ENCODE peak calls at places on chromosomes 4 and X, in nine cellular contexts. One of them, this sample, is unnamed.

GRCh38 chr4:71765349-71765748 is 18.5 kb downstream of the GC start:
- DNase-seq in PC-9: no peak
- DNase-seq in breast epithelium: no peak
- DNase-seq in testis: no peak
- DNase-seq in mammary epithelial cell: peak; percentile 3
- DNase-seq in left ventricle myocardium inferior: no peak
- DNase-seq in dorsolateral prefrontal cortex: no peak
- DNase-seq in transverse colon: no peak
- DNase-seq in thoracic aorta: no peak
- DNase-seq in this sample: no peak

GRCh38 chr4:8069102-8069752 is 89.4 kb downstream of the ABLIM2 start:
- DNase-seq in PC-9: no peak
- DNase-seq in breast epithelium: no peak
- DNase-seq in testis: no peak
- DNase-seq in mammary epithelial cell: no peak
- DNase-seq in left ventricle myocardium inferior: no peak
- DNase-seq in dorsolateral prefrontal cortex: no peak
- DNase-seq in transverse colon: no peak
- DNase-seq in thoracic aorta: no peak
- DNase-seq in this sample: no peak

GRCh38 chr4:83036991-83037390 is 2.0 kb downstream of the COPS4 start:
- DNase-seq in PC-9: no peak
- DNase-seq in breast epithelium: no peak
- DNase-seq in testis: no peak
- DNase-seq in mammary epithelial cell: no peak
- DNase-seq in left ventricle myocardium inferior: no peak
- DNase-seq in dorsolateral prefrontal cortex: no peak
- DNase-seq in transverse colon: no peak
- DNase-seq in thoracic aorta: no peak
- DNase-seq in this sample: no peak

GRCh38 chr4:27189683-27190082 is 329.0 kb downstream of the STIM2 start:
- DNase-seq in PC-9: no peak
- DNase-seq in breast epithelium: no peak
- DNase-seq in testis: peak; percentile 49
- DNase-seq in mammary epithelial cell: no peak
- DNase-seq in left ventricle myocardium inferior: no peak
- DNase-seq in dorsolateral prefrontal cortex: no peak
- DNase-seq in transverse colon: no peak
- DNase-seq in thoracic aorta: no peak
- DNase-seq in this sample: no peak

GRCh38 chrX:1178580-1179057 is 33.8 kb downstream of the CRLF2 start:
- DNase-seq in PC-9: no peak
- DNase-seq in breast epithelium: no peak
- DNase-seq in testis: no peak
- DNase-seq in mammary epithelial cell: peak; percentile 59
- DNase-seq in left ventricle myocardium inferior: no peak
- DNase-seq in dorsolateral prefrontal cortex: no peak
- DNase-seq in transverse colon: no peak
- DNase-seq in thoracic aorta: no peak
- DNase-seq in this sample: no peak

GRCh38 chr4:86587016-86587713 is 7.0 kb upstream of the PTPN13 start:
- DNase-seq in PC-9: no peak
- DNase-seq in breast epithelium: no peak
- DNase-seq in testis: no peak
- DNase-seq in mammary epithelial cell: no peak
- DNase-seq in left ventricle myocardium inferior: no peak
- DNase-seq in dorsolateral prefrontal cortex: no peak
- DNase-seq in transverse colon: no peak
- DNase-seq in thoracic aorta: no peak
- DNase-seq in this sample: no peak

GRCh38 chr4:4776934-4777333 is 82.5 kb upstream of the MSX1 start:
- DNase-seq in PC-9: no peak
- DNase-seq in breast epithelium: no peak
- DNase-seq in testis: no peak
- DNase-seq in mammary epithelial cell: no peak
- DNase-seq in left ventricle myocardium inferior: no peak
- DNase-seq in dorsolateral prefrontal cortex: no peak
- DNase-seq in transverse colon: no peak
- DNase-seq in thoracic aorta: no peak
- DNase-seq in this sample: no peak

GRCh38 chr4:16663722-16664121 is 234.7 kb downstream of the LDB2 start:
- DNase-seq in PC-9: no peak
- DNase-seq in breast epithelium: no peak
- DNase-seq in testis: no peak
- DNase-seq in mammary epithelial cell: no peak
- DNase-seq in left ventricle myocardium inferior: no peak
- DNase-seq in dorsolateral prefrontal cortex: no peak
- DNase-seq in transverse colon: no peak
- DNase-seq in thoracic aorta: no peak
- DNase-seq in this sample: peak; percentile 40

GRCh38 chr4:72302981-72303704 is 265.9 kb downstream of the ADAMTS3 start:
- DNase-seq in PC-9: peak; percentile 6
- DNase-seq in breast epithelium: no peak
- DNase-seq in testis: peak; percentile 48
- DNase-seq in mammary epithelial cell: peak; percentile 29
- DNase-seq in left ventricle myocardium inferior: no peak
- DNase-seq in dorsolateral prefrontal cortex: no peak
- DNase-seq in transverse colon: peak; percentile 13
- DNase-seq in thoracic aorta: no peak
- DNase-seq in this sample: peak; percentile 49

GRCh38 chr4:142530724-142531123 is 315.4 kb downstream of the INPP4B start:
- DNase-seq in PC-9: no peak
- DNase-seq in breast epithelium: no peak
- DNase-seq in testis: no peak
- DNase-seq in mammary epithelial cell: no peak
- DNase-seq in left ventricle myocardium inferior: no peak
- DNase-seq in dorsolateral prefrontal cortex: no peak
- DNase-seq in transverse colon: no peak
- DNase-seq in thoracic aorta: no peak
- DNase-seq in this sample: no peak

GRCh38 chrX:127888767-127889166 is 163.4 kb downstream of the ACTRT1 start:
- DNase-seq in PC-9: no peak
- DNase-seq in breast epithelium: no peak
- DNase-seq in testis: no peak
- DNase-seq in mammary epithelial cell: no peak
- DNase-seq in left ventricle myocardium inferior: no peak
- DNase-seq in dorsolateral prefrontal cortex: no peak
- DNase-seq in transverse colon: no peak
- DNase-seq in thoracic aorta: no peak
- DNase-seq in this sample: no peak

GRCh38 chr4:17098946-17099345 is 200.5 kb upstream of the LDB2 start:
- DNase-seq in PC-9: no peak
- DNase-seq in breast epithelium: no peak
- DNase-seq in testis: no peak
- DNase-seq in mammary epithelial cell: no peak
- DNase-seq in left ventricle myocardium inferior: no peak
- DNase-seq in dorsolateral prefrontal cortex: no peak
- DNase-seq in transverse colon: no peak
- DNase-seq in thoracic aorta: no peak
- DNase-seq in this sample: no peak

DNA sequence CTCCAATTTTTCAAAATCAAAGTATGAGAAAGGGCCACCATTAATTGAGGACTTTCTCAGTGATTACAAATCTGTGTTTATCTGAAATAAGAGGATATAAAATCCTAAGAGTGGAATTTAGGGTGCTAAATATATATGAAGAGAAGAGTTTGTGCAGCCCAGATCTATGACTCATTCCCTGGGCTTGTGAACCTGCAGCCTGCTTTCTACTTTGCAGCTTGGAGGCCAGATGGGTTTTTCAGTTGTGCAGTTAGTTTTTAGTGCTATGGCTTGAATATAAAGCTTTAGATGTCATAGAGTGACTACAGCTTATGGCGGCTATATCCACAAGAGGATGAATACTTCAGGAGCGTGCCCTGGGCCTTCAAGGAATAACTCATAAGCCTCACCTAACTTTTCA is 1391.1 kb downstream of the FSTL5 start:
- DNase-seq in PC-9: no peak
- DNase-seq in breast epithelium: no peak
- DNase-seq in testis: no peak
- DNase-seq in mammary epithelial cell: no peak
- DNase-seq in left ventricle myocardium inferior: no peak
- DNase-seq in dorsolateral prefrontal cortex: no peak
- DNase-seq in transverse colon: no peak
- DNase-seq in thoracic aorta: no peak
- DNase-seq in this sample: no peak
- H3K4me3 ChIP-seq in PC-9: no peak overlapping the region
- H3K4me3 ChIP-seq in breast epithelium: no peak overlapping the region
- H3K4me3 ChIP-seq in testis: no peak overlapping the region
- H3K4me3 ChIP-seq in mammary epithelial cell: no peak overlapping the region
- H3K4me3 ChIP-seq in left ventricle myocardium inferior: no peak overlapping the region
- H3K4me3 ChIP-seq in dorsolateral prefrontal cortex: no peak overlapping the region
- H3K4me3 ChIP-seq in transverse colon: no peak overlapping the region
- H3K4me3 ChIP-seq in thoracic aorta: no peak overlapping the region
- H3K4me3 ChIP-seq in this sample: no peak overlapping the region

DNA sequence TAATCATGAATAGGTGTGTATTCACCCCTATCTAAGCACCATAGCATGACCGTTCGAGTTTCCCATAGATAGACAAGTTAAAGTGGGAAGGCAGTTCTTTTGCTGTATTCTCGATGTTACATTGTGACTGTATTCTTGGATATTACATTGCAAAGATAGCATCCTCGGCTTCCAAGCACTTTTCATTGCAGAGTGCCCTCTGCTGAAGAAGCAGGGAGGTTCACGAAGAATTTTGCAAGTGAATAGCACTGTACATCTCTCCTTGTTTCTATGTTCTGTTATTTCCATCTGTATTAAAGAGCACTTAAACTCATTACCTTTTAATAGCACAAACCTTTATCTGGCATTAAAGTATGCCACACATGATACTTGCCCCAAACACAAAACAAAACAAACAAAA is 426.7 kb upstream of the ARX start:
- DNase-seq in PC-9: no peak
- DNase-seq in breast epithelium: no peak
- DNase-seq in testis: peak; percentile 13
- DNase-seq in mammary epithelial cell: no peak
- DNase-seq in left ventricle myocardium inferior: no peak
- DNase-seq in dorsolateral prefrontal cortex: no peak
- DNase-seq in transverse colon: no peak
- DNase-seq in thoracic aorta: no peak
- DNase-seq in this sample: no peak
- TF ChIP-seq CTCF in PC-9: peak; percentile 26
- TF ChIP-seq CTCF in breast epithelium: no peak
- TF ChIP-seq CTCF in testis: no peak
- TF ChIP-seq CTCF in mammary epithelial cell: no peak
- TF ChIP-seq CTCF in left ventricle myocardium inferior: no peak
- TF ChIP-seq CTCF in dorsolateral prefrontal cortex: no peak
- TF ChIP-seq CTCF in transverse colon: no peak
- TF ChIP-seq CTCF in thoracic aorta: no peak
- TF ChIP-seq CTCF in this sample: no peak

GRCh38 chrX:30576881-30577280 is 685 bp downstream of the TASL start:
- DNase-seq in PC-9: no peak
- DNase-seq in breast epithelium: no peak
- DNase-seq in testis: no peak
- DNase-seq in mammary epithelial cell: no peak
- DNase-seq in left ventricle myocardium inferior: no peak
- DNase-seq in dorsolateral prefrontal cortex: no peak
- DNase-seq in transverse colon: no peak
- DNase-seq in thoracic aorta: no peak
- DNase-seq in this sample: no peak
- H3K4me3 ChIP-seq in PC-9: no peak overlapping the region
- H3K4me3 ChIP-seq in breast epithelium: no peak overlapping the region
- H3K4me3 ChIP-seq in testis: no peak overlapping the region
- H3K4me3 ChIP-seq in mammary epithelial cell: no peak overlapping the region
- H3K4me3 ChIP-seq in left ventricle myocardium inferior: no peak overlapping the region
- H3K4me3 ChIP-seq in dorsolateral prefrontal cortex: no peak overlapping the region
- H3K4me3 ChIP-seq in transverse colon: no peak overlapping the region
- H3K4me3 ChIP-seq in thoracic aorta: peak overlapping the region; percentile 38
- H3K4me3 ChIP-seq in this sample: no peak overlapping the region

GRCh38 chr4:67291639-67292038 is 253.7 kb downstream of the CENPC start:
- DNase-seq in PC-9: no peak
- DNase-seq in breast epithelium: no peak
- DNase-seq in testis: no peak
- DNase-seq in mammary epithelial cell: no peak
- DNase-seq in left ventricle myocardium inferior: no peak
- DNase-seq in dorsolateral prefrontal cortex: no peak
- DNase-seq in transverse colon: no peak
- DNase-seq in thoracic aorta: no peak
- DNase-seq in this sample: no peak

GRCh38 chr4:67292649-67293048 is 252.7 kb downstream of the CENPC start:
- DNase-seq in PC-9: no peak
- DNase-seq in breast epithelium: no peak
- DNase-seq in testis: no peak
- DNase-seq in mammary epithelial cell: no peak
- DNase-seq in left ventricle myocardium inferior: no peak
- DNase-seq in dorsolateral prefrontal cortex: no peak
- DNase-seq in transverse colon: no peak
- DNase-seq in thoracic aorta: no peak
- DNase-seq in this sample: peak; percentile 8

GRCh38 chr4:67286724-67287123 is 258.6 kb downstream of the CENPC start:
- DNase-seq in PC-9: no peak
- DNase-seq in breast epithelium: no peak
- DNase-seq in testis: no peak
- DNase-seq in mammary epithelial cell: no peak
- DNase-seq in left ventricle myocardium inferior: no peak
- DNase-seq in dorsolateral prefrontal cortex: no peak
- DNase-seq in transverse colon: no peak
- DNase-seq in thoracic aorta: no peak
- DNase-seq in this sample: no peak

GRCh38 chr4:67292045-67292444 is 253.3 kb downstream of the CENPC start:
- DNase-seq in PC-9: no peak
- DNase-seq in breast epithelium: no peak
- DNase-seq in testis: no peak
- DNase-seq in mammary epithelial cell: no peak
- DNase-seq in left ventricle myocardium inferior: no peak
- DNase-seq in dorsolateral prefrontal cortex: no peak
- DNase-seq in transverse colon: no peak
- DNase-seq in thoracic aorta: no peak
- DNase-seq in this sample: no peak

DNA sequence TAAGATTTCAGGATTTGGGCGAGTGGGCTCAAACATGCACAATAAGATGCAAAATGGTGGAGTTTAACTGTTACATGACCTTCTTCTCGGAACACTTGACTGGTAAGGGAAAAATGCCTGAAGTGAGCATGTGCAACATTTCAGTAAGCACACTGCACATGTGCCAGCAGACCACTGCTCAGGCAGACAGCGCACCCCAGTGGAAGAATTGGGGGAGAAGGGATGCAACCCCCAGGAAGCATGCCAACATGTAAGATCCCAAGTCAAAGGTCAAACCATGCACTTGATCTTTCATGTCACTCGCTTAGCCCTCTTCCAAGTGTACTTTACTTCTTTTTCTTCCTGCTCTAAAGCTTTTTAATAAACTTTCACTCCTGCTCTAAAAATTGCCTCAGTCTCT is 256.3 kb downstream of the CENPC start:
- DNase-seq in PC-9: peak; percentile 5
- DNase-seq in breast epithelium: no peak
- DNase-seq in testis: no peak
- DNase-seq in mammary epithelial cell: no peak
- DNase-seq in left ventricle myocardium inferior: no peak
- DNase-seq in dorsolateral prefrontal cortex: no peak
- DNase-seq in transverse colon: no peak
- DNase-seq in thoracic aorta: no peak
- DNase-seq in this sample: peak; percentile 5
- TF ChIP-seq CTCF in PC-9: peak; percentile 20
- TF ChIP-seq CTCF in breast epithelium: no peak
- TF ChIP-seq CTCF in testis: no peak
- TF ChIP-seq CTCF in mammary epithelial cell: peak; percentile 26
- TF ChIP-seq CTCF in left ventricle myocardium inferior: no peak
- TF ChIP-seq CTCF in dorsolateral prefrontal cortex: no peak
- TF ChIP-seq CTCF in transverse colon: no peak
- TF ChIP-seq CTCF in thoracic aorta: no peak
- TF ChIP-seq CTCF in this sample: peak; percentile 21

GRCh38 chr4:140567722-140568121 is 1.0 kb downstream of the UCP1 start:
- DNase-seq in PC-9: no peak
- DNase-seq in breast epithelium: no peak
- DNase-seq in testis: peak; percentile 17
- DNase-seq in mammary epithelial cell: no peak
- DNase-seq in left ventricle myocardium inferior: no peak
- DNase-seq in dorsolateral prefrontal cortex: no peak
- DNase-seq in transverse colon: no peak
- DNase-seq in thoracic aorta: no peak
- DNase-seq in this sample: peak; percentile 5
- H3K4me3 ChIP-seq in PC-9: no peak overlapping the region
- H3K4me3 ChIP-seq in breast epithelium: peak overlapping the region; percentile 31
- H3K4me3 ChIP-seq in testis: no peak overlapping the region
- H3K4me3 ChIP-seq in mammary epithelial cell: no peak overlapping the region
- H3K4me3 ChIP-seq in left ventricle myocardium inferior: peak overlapping the region; percentile 47
- H3K4me3 ChIP-seq in dorsolateral prefrontal cortex: peak overlapping the region; percentile 5
- H3K4me3 ChIP-seq in transverse colon: no peak overlapping the region
- H3K4me3 ChIP-seq in thoracic aorta: peak overlapping the region; percentile 73
- H3K4me3 ChIP-seq in this sample: no peak overlapping the region